ENCODE peak calls at places on chromosomes 13 and 19, in four cellular contexts. J, S, C and I are unnamed samples.

GRCh38 chr19:35120898-35121297 is 5.3 kb downstream of the FXYD3 start:
- DNase-seq in C (no peak), J (no peak), S (no peak), I (no peak)

GRCh38 chr13:19862511-19863313 is 737 bp downstream of the ZMYM5 start:
- DNase-seq in J (peak), S (peak), C (no peak), I (peak)

GRCh38 chr13:77507931-77508776 is 27.4 kb upstream of the SCEL start:
- DNase-seq in S (peak), C (no peak), J (no peak), I (no peak)

GRCh38 chr19:34841780-34842179 is 68.8 kb upstream of the ZNF599 start:
- DNase-seq in S (no peak), C (no peak), J (no peak), I (no peak)

GRCh38 chr19:48859711-48860572 is 8.5 kb downstream of the PLEKHA4 start:
- DNase-seq in S (no peak), C (no peak), J (no peak), I (peak)

GRCh38 chr19:47848871-47849473 is 10.1 kb upstream of the TPRX2 start:
- DNase-seq in J (no peak), S (no peak), C (no peak), I (no peak)

GRCh38 chr13:40595693-40596092 is 70.7 kb downstream of the FOXO1 start:
- DNase-seq in S (peak), J (no peak), C (no peak), I (no peak)

GRCh38 chr19:5395541-5395940 is 54.9 kb upstream of the PTPRS start:
- DNase-seq in S (no peak), J (no peak), C (no peak), I (no peak)

GRCh38 chr13:47337781-47338507 is 441.1 kb upstream of the HTR2A start:
- DNase-seq in J (no peak), S (peak), C (no peak), I (no peak)

GRCh38 chr13:48828962-48829405 is 146.7 kb upstream of the FNDC3A start:
- DNase-seq in J (no peak), C (no peak), S (peak), I (no peak)

GRCh38 chr19:30676990-30677679 is 305.0 kb downstream of the ZNF536 start:
- DNase-seq in J (no peak), S (no peak), C (no peak), I (no peak)

GRCh38 chr13:93751117-93751516 is 524.5 kb downstream of the GPC6 start:
- DNase-seq in C (no peak), J (no peak), S (no peak), I (no peak)

GRCh38 chr19:44582581-44583265 is 30.6 kb upstream of the IGSF23 start:
- DNase-seq in J (no peak), C (no peak), S (no peak), I (no peak)

GRCh38 chr13:66994097-66994496 is 236.0 kb downstream of the PCDH9 start:
- DNase-seq in J (peak), C (peak), S (peak), I (no peak)

GRCh38 chr13:50994651-50995050 is 85.1 kb downstream of the RNASEH2B start:
- DNase-seq in C (no peak), J (no peak), S (no peak), I (no peak)